ENCODE peak calls at places on chromosomes 6 and 20, in four cellular contexts. One of them, this sample, is unnamed. For H3K27me3, the result is how much of the 10 kb centered on the place peaks cover.

GRCh38 chr6:26027491-26028211 is 59.6 kb upstream of the HFE start:
- DNase-seq in pancreas: no peak
- DNase-seq in cardiac muscle cell: no peak
- DNase-seq in endothelial cell of umbilical vein: no peak
- DNase-seq in this sample: no peak

GRCh38 chr20:49557449-49557848 is 10.5 kb downstream of the PTGIS start:
- DNase-seq in endothelial cell of umbilical vein: peak
- DNase-seq in pancreas: no peak
- DNase-seq in cardiac muscle cell: no peak
- DNase-seq in this sample: no peak

GRCh38 chr20:63080411-63080810 is 73.6 kb upstream of the BHLHE23 start:
- DNase-seq in cardiac muscle cell: no peak
- DNase-seq in endothelial cell of umbilical vein: no peak
- DNase-seq in pancreas: peak
- DNase-seq in this sample: no peak

GRCh38 chr6:114055319-114055718 is 84.4 kb upstream of the HDAC2 start:
- DNase-seq in endothelial cell of umbilical vein: no peak
- DNase-seq in pancreas: no peak
- DNase-seq in cardiac muscle cell: no peak
- DNase-seq in this sample: no peak

GRCh38 chr20:15818651-15819071 is 754.6 kb downstream of the KIF16B start:
- DNase-seq in cardiac muscle cell: no peak
- DNase-seq in pancreas: no peak
- DNase-seq in endothelial cell of umbilical vein: no peak
- DNase-seq in this sample: no peak

GRCh38 chr6:170316071-170316470 is 9.5 kb downstream of the FAM120B start:
- DNase-seq in cardiac muscle cell: no peak
- DNase-seq in endothelial cell of umbilical vein: no peak
- DNase-seq in pancreas: no peak
- DNase-seq in this sample: no peak

GRCh38 chr20:56636701-56637100 is 7.6 kb downstream of the TFAP2C start:
- DNase-seq in endothelial cell of umbilical vein: no peak
- DNase-seq in pancreas: no peak
- DNase-seq in cardiac muscle cell: no peak
- DNase-seq in this sample: no peak

GRCh38 chr20:31720486-31721407 is 1.9 kb downstream of the BCL2L1 start:
- DNase-seq in pancreas: no peak
- DNase-seq in cardiac muscle cell: no peak
- DNase-seq in endothelial cell of umbilical vein: peak
- DNase-seq in this sample: no peak

GRCh38 chr6:136737343-136738177 is 54.7 kb downstream of the MAP3K5 start:
- DNase-seq in endothelial cell of umbilical vein: peak
- DNase-seq in pancreas: no peak
- DNase-seq in cardiac muscle cell: peak
- DNase-seq in this sample: peak

GRCh38 chr6:8548979-8549378 is 113.6 kb upstream of the SLC35B3 start:
- DNase-seq in endothelial cell of umbilical vein: no peak
- DNase-seq in pancreas: no peak
- DNase-seq in cardiac muscle cell: peak
- DNase-seq in this sample: no peak

GRCh38 chr20:17562804-17563305 is 7.0 kb upstream of the DSTN start:
- DNase-seq in pancreas: no peak
- DNase-seq in endothelial cell of umbilical vein: peak
- DNase-seq in cardiac muscle cell: peak
- DNase-seq in this sample: no peak

GRCh38 chr20:61923371-61924166 is 142.1 kb downstream of the TAF4 start:
- DNase-seq in cardiac muscle cell: no peak
- DNase-seq in pancreas: peak
- DNase-seq in endothelial cell of umbilical vein: no peak
- DNase-seq in this sample: no peak

GRCh38 chr6:98841114-98841513 is 6.7 kb downstream of the POU3F2 start:
- DNase-seq in cardiac muscle cell: no peak
- DNase-seq in endothelial cell of umbilical vein: no peak
- DNase-seq in pancreas: no peak
- DNase-seq in this sample: no peak

GRCh38 chr6:10401004-10401536 is 13.8 kb downstream of the TFAP2A start:
- DNase-seq in endothelial cell of umbilical vein: no peak
- DNase-seq in pancreas: no peak
- DNase-seq in cardiac muscle cell: no peak
- DNase-seq in this sample: no peak

GRCh38 chr6:139540276-139540675 is 165.8 kb upstream of the CITED2 start:
- DNase-seq in endothelial cell of umbilical vein: peak
- DNase-seq in cardiac muscle cell: peak
- DNase-seq in pancreas: no peak
- DNase-seq in this sample: no peak

GRCh38 chr20:11165789-11166188 is 492.0 kb upstream of the JAG1 start:
- DNase-seq in endothelial cell of umbilical vein: no peak
- DNase-seq in pancreas: no peak
- DNase-seq in cardiac muscle cell: peak
- DNase-seq in this sample: no peak

GRCh38 chr6:81562169-81562568 is 190.3 kb downstream of the TENT5A start:
- DNase-seq in endothelial cell of umbilical vein: no peak
- DNase-seq in pancreas: no peak
- DNase-seq in cardiac muscle cell: peak
- DNase-seq in this sample: no peak

GRCh38 chr6:159095561-159096095 is 50.8 kb upstream of the TAGAP start:
- DNase-seq in pancreas: no peak
- DNase-seq in endothelial cell of umbilical vein: no peak
- DNase-seq in cardiac muscle cell: no peak
- DNase-seq in this sample: no peak

GRCh38 chr6:137927777-137928218 is 60.7 kb downstream of the TNFAIP3 start:
- DNase-seq in pancreas: no peak
- DNase-seq in endothelial cell of umbilical vein: peak
- DNase-seq in cardiac muscle cell: peak
- DNase-seq in this sample: no peak

GRCh38 chr6:141501616-141502015 is 631.1 kb upstream of the GJE1 start:
- DNase-seq in pancreas: no peak
- DNase-seq in cardiac muscle cell: no peak
- DNase-seq in endothelial cell of umbilical vein: no peak
- DNase-seq in this sample: no peak

GRCh38 chr6:168093071-168093505 is 14.1 kb upstream of the FRMD1 start:
- DNase-seq in pancreas: peak
- DNase-seq in cardiac muscle cell: no peak
- DNase-seq in endothelial cell of umbilical vein: no peak
- DNase-seq in this sample: no peak

GRCh38 chr6:16704706-16705402 is 56.4 kb downstream of the ATXN1 start:
- DNase-seq in endothelial cell of umbilical vein: peak
- DNase-seq in cardiac muscle cell: peak
- DNase-seq in pancreas: no peak
- DNase-seq in this sample: no peak

GRCh38 chr20:52192296-52193007 is 873 bp upstream of the ZFP64 start:
- DNase-seq in pancreas: peak
- DNase-seq in endothelial cell of umbilical vein: no peak
- DNase-seq in cardiac muscle cell: no peak
- DNase-seq in this sample: no peak

GRCh38 chr6:5151955-5152401 is 66.8 kb downstream of the PPP1R3G start:
- DNase-seq in endothelial cell of umbilical vein: no peak
- DNase-seq in cardiac muscle cell: peak
- DNase-seq in pancreas: no peak
- DNase-seq in this sample: no peak

GRCh38 chr6:92810913-92811312 is 608.4 kb downstream of the EPHA7 start:
- DNase-seq in cardiac muscle cell: peak
- DNase-seq in pancreas: no peak
- DNase-seq in endothelial cell of umbilical vein: peak
- DNase-seq in this sample: no peak

GRCh38 chr20:34703573-34704176 is 469 bp upstream of the TP53INP2 start:
- DNase-seq in pancreas: no peak
- DNase-seq in endothelial cell of umbilical vein: peak
- DNase-seq in cardiac muscle cell: peak
- DNase-seq in this sample: no peak

GRCh38 chr6:100633096-100633766 is 168.5 kb upstream of the SIM1 start:
- DNase-seq in endothelial cell of umbilical vein: peak
- DNase-seq in pancreas: no peak
- DNase-seq in cardiac muscle cell: peak
- DNase-seq in this sample: no peak

GRCh38 chr6:157629220-157629619 is 193.8 kb upstream of the SNX9 start:
- DNase-seq in endothelial cell of umbilical vein: no peak
- DNase-seq in pancreas: no peak
- DNase-seq in cardiac muscle cell: peak
- DNase-seq in this sample: no peak

GRCh38 chr6:169543704-169544103 is 158.1 kb downstream of the WDR27 start:
- DNase-seq in pancreas: no peak
- DNase-seq in endothelial cell of umbilical vein: no peak
- DNase-seq in cardiac muscle cell: no peak
- DNase-seq in this sample: no peak

GRCh38 chr6:20312581-20312980 is 89.1 kb upstream of the E2F3 start:
- DNase-seq in endothelial cell of umbilical vein: no peak
- DNase-seq in pancreas: no peak
- DNase-seq in cardiac muscle cell: no peak
- DNase-seq in this sample: no peak

GRCh38 chr6:110348956-110349565 is 9.1 kb downstream of the METTL24 start:
- DNase-seq in cardiac muscle cell: no peak
- DNase-seq in pancreas: no peak
- DNase-seq in endothelial cell of umbilical vein: no peak
- DNase-seq in this sample: no peak

GRCh38 chr6:30238178-30238795 is 25.1 kb upstream of the TRIM26 start:
- DNase-seq in endothelial cell of umbilical vein: no peak
- DNase-seq in pancreas: no peak
- DNase-seq in cardiac muscle cell: peak
- DNase-seq in this sample: no peak
- H3K27me3 ChIP-seq in endothelial cell of umbilical vein: under half
- H3K27me3 ChIP-seq in pancreas: under half
- H3K27me3 ChIP-seq in cardiac muscle cell: under half
- H3K27me3 ChIP-seq in this sample: under half

DNA sequence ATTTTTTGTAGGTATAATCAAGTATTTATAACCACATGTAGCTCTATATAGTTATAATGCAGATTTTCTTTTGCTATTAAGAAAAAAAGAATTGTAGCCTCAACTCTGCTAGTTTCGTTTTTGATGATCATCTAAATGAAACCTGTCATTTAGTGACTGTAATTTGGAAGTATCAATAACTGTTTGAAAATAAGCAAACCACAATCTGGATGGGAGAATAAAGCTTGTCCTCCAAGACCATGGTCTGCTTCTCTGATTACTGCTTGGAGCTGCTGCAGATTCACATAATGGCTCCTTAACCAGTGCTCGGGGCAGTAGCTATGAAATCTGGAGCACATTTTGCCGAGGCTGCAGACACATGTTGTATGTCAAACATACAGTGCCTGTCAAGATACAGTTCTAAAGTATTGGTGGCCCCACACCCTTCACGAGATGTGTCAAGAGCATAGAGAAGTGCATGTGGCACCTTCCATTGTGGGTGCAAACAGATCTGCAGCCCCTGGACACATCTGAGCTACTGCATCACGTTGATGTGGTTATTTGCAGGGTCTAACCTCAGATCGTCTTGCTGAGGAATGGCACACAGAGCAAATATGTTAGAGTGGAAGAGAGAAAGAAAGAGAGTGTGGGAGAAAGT is 255.7 kb upstream of the SUPT3H start:
- DNase-seq in pancreas: no peak
- DNase-seq in cardiac muscle cell: no peak
- DNase-seq in endothelial cell of umbilical vein: no peak
- DNase-seq in this sample: no peak
- H3K27me3 ChIP-seq in pancreas: under half
- H3K27me3 ChIP-seq in cardiac muscle cell: under half
- H3K27me3 ChIP-seq in endothelial cell of umbilical vein: under half
- H3K27me3 ChIP-seq in this sample: under half

GRCh38 chr6:74048387-74048786 is 352.4 kb downstream of the CD109 start:
- DNase-seq in cardiac muscle cell: no peak
- DNase-seq in endothelial cell of umbilical vein: no peak
- DNase-seq in pancreas: no peak
- DNase-seq in this sample: no peak
- H3K27me3 ChIP-seq in cardiac muscle cell: under half
- H3K27me3 ChIP-seq in endothelial cell of umbilical vein: under half
- H3K27me3 ChIP-seq in pancreas: under half
- H3K27me3 ChIP-seq in this sample: under half

GRCh38 chr6:27159725-27160124 is 87.8 kb upstream of the PRSS16 start:
- DNase-seq in cardiac muscle cell: no peak
- DNase-seq in endothelial cell of umbilical vein: no peak
- DNase-seq in pancreas: no peak
- DNase-seq in this sample: no peak

GRCh38 chr6:27161603-27161945 is 85.9 kb upstream of the PRSS16 start:
- DNase-seq in pancreas: no peak
- DNase-seq in endothelial cell of umbilical vein: no peak
- DNase-seq in cardiac muscle cell: no peak
- DNase-seq in this sample: no peak

GRCh38 chr6:27163858-27164257 is 83.6 kb upstream of the PRSS16 start:
- DNase-seq in pancreas: no peak
- DNase-seq in endothelial cell of umbilical vein: no peak
- DNase-seq in cardiac muscle cell: no peak
- DNase-seq in this sample: no peak

GRCh38 chr6:27161946-27162603 is 85.4 kb upstream of the PRSS16 start:
- DNase-seq in pancreas: no peak
- DNase-seq in cardiac muscle cell: peak
- DNase-seq in endothelial cell of umbilical vein: peak
- DNase-seq in this sample: no peak

DNA sequence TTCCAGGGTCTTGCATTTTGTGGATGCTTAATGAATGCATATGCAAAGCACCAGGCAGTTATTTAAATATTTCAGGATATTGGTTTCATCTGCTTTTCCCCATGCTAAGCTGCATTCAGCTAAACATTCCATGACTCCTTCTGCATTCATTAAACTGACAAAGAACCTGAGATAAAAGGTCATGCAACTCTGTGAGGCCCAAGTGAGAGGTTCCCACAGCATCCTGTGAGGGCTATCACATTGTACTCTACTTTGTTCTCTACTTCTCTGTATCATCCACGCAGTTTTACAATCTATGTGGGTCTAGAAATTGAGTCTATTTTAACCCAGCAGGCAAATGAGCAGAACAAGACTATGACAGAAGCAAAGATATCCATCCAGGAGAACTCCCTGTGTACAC is 86.4 kb upstream of the PRSS16 start:
- DNase-seq in pancreas: no peak
- DNase-seq in cardiac muscle cell: no peak
- DNase-seq in endothelial cell of umbilical vein: no peak
- DNase-seq in this sample: no peak
- H3K27me3 ChIP-seq in pancreas: under half
- H3K27me3 ChIP-seq in cardiac muscle cell: under half
- H3K27me3 ChIP-seq in endothelial cell of umbilical vein: under half
- H3K27me3 ChIP-seq in this sample: under half

DNA sequence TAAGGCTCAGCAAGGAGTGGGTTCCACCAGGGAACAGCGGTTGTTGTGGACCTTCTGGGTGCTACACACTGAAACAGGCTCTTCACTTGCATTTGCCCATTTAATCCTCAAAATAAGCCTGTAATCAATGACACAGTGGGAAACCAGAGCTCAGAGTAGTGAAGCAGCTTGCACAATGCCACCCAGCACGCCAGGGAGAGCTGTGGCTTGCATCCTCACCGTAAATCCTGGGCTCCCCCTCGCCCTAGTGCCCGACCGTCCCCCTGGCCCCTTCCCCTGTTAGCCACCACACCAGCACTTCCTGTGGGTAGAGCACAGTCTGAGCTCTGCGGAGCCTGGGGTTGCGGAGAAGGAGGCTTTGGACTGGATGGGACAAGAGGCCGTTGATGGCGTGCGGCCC is 14.5 kb downstream of the VSTM2L start:
- DNase-seq in endothelial cell of umbilical vein: no peak
- DNase-seq in pancreas: peak
- DNase-seq in cardiac muscle cell: no peak
- DNase-seq in this sample: no peak
- H3K27me3 ChIP-seq in endothelial cell of umbilical vein: under half
- H3K27me3 ChIP-seq in pancreas: under half
- H3K27me3 ChIP-seq in cardiac muscle cell: under half
- H3K27me3 ChIP-seq in this sample: under half